ENCODE peak calls at places on chromosomes 2 and 18, in eight cellular contexts. G is body of pancreas, N is HCT116, F is vagina, B is colonic mucosa, J is neural progenitor cell, Z is caudate nucleus, Y is cardiac muscle cell. S is an unnamed sample.

GRCh38 chr2:118202707-118203303 is 114.5 kb downstream of the INSIG2 start:
- DNase-seq in B (no peak), F (no peak), G (peak; percentile 59), Y (peak; percentile 78), N (no peak), J (peak; percentile 76), Z (no peak), S (peak; percentile 29)

GRCh38 chr2:239818086-239818485 is 207.1 kb downstream of the NDUFA10 start:
- DNase-seq in G (no peak), B (no peak), N (no peak), Z (no peak), J (no peak), F (no peak), Y (no peak), S (no peak)

GRCh38 chr18:74521068-74521725 is 13.1 kb upstream of the CNDP1 start:
- DNase-seq in N (no peak), Y (no peak), F (no peak), G (no peak), Z (no peak), J (no peak), B (no peak), S (no peak)

GRCh38 chr2:47373747-47374146 is 29.2 kb upstream of the MSH2 start:
- DNase-seq in J (peak; percentile 41), N (no peak), Z (no peak), Y (peak; percentile 26), G (peak; percentile 53), B (no peak), F (no peak), S (peak; percentile 71)

GRCh38 chr2:203673933-203674332 is 32.5 kb upstream of the CD28 start:
- DNase-seq in J (no peak), Y (no peak), F (no peak), B (no peak), G (no peak), N (no peak), Z (no peak), S (no peak)

GRCh38 chr2:140338827-140339226 is 1558.6 kb upstream of the NXPH2 start:
- DNase-seq in B (no peak), Z (no peak), G (no peak), Y (no peak), N (no peak), F (no peak), J (no peak), S (no peak)

GRCh38 chr2:217755027-217755756 is 247.6 kb downstream of the TNS1 start:
- DNase-seq in F (peak; percentile 82), G (no peak), N (no peak), Z (no peak), B (no peak), J (no peak), Y (no peak), S (peak; percentile 3)

GRCh38 chr18:27181726-27182125 is 3.4 kb downstream of the CHST9 start:
- DNase-seq in Y (no peak), N (no peak), J (no peak), F (no peak), B (no peak), G (no peak), Z (no peak), S (no peak)

GRCh38 chr2:195710407-195710806 is 53.4 kb downstream of the SLC39A10 start:
- DNase-seq in J (no peak), Z (no peak), F (no peak), Y (no peak), N (no peak), B (no peak), G (no peak), S (no peak)

GRCh38 chr2:86825020-86825727 is 34.5 kb upstream of the CD8A start:
- DNase-seq in N (no peak), F (no peak), G (no peak), Y (no peak), Z (no peak), J (no peak), B (no peak), S (no peak)

GRCh38 chr2:85844486-85844885 is 44.3 kb downstream of the ST3GAL5 start:
- DNase-seq in Z (no peak), B (no peak), J (no peak), Y (no peak), F (no peak), N (no peak), G (no peak), S (no peak)

GRCh38 chr2:38248707-38249106 is 128.4 kb downstream of the ATL2 start:
- DNase-seq in Y (no peak), B (no peak), G (no peak), N (no peak), J (no peak), F (no peak), Z (no peak), S (no peak)

GRCh38 chr2:221203138-221203537 is 369.0 kb downstream of the EPHA4 start:
- DNase-seq in N (no peak), B (no peak), Y (no peak), Z (no peak), G (no peak), J (no peak), F (no peak), S (no peak)

GRCh38 chr2:60671971-60672370 is 84.1 kb upstream of the PAPOLG start:
- DNase-seq in B (no peak), Z (no peak), G (no peak), F (no peak), J (no peak), Y (no peak), N (no peak), S (no peak)

GRCh38 chr18:40555914-40556313 is 1399.1 kb upstream of the PIK3C3 start:
- DNase-seq in Z (no peak), Y (no peak), B (no peak), J (no peak), N (no peak), G (no peak), F (no peak), S (no peak)

GRCh38 chr2:180944372-180944771 is 36.0 kb upstream of the UBE2E3 start:
- DNase-seq in F (no peak), G (no peak), Z (no peak), B (no peak), J (peak; percentile 5), N (no peak), Y (no peak), S (no peak)

GRCh38 chr2:45612265-45612664 is 1.2 kb upstream of the SRBD1 start:
- DNase-seq in B (no peak), Y (no peak), Z (no peak), F (no peak), N (no peak), G (no peak), J (no peak), S (no peak)
- H3K27ac ChIP-seq in B (no peak overlapping the region), Y (no peak overlapping the region), Z (no peak overlapping the region), F (peak overlapping the region; percentile 93), N (no peak overlapping the region), G (no peak overlapping the region), J (no peak overlapping the region), S (no peak overlapping the region)

GRCh38 chr18:11175266-11175947 is 26.0 kb upstream of the PIEZO2 start:
- DNase-seq in G (no peak), Y (no peak), B (no peak), Z (no peak), N (no peak), F (no peak), J (no peak), S (no peak)
- H3K27ac ChIP-seq in G (no peak overlapping the region), Y (no peak overlapping the region), B (no peak overlapping the region), Z (no peak overlapping the region), N (no peak overlapping the region), F (no peak overlapping the region), J (no peak overlapping the region), S (no peak overlapping the region)

DNA sequence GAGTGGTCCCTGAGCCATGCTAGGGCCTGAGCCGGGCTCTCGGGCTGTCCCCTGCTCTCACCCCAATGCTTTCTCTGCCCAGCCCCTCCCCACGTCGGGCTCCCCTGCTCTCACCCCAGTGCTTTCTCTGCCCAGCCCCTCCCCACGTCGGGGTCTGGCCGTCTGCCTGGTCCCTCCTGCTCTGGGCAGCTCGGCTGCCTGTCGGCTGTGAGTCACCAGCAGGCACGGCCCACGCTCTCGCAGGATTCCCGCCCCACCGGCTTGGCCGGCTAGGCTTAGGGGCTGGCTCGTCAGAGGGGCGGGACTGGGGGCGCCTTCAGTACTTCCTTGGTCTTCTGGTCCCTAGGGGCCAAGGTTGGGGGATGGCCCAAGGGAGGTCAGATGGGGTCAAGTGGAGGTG is 3.3 kb downstream of the BOK start:
- DNase-seq in B (peak; percentile 46), G (peak; percentile 50), Y (no peak), J (no peak), Z (peak; percentile 34), F (no peak), N (no peak), S (no peak)
- H3K27ac ChIP-seq in B (no peak overlapping the region), G (no peak overlapping the region), Y (no peak overlapping the region), J (no peak overlapping the region), Z (peak overlapping the region; percentile 77), F (peak overlapping the region; percentile 81), N (peak overlapping the region; percentile 95), S (no peak overlapping the region)

GRCh38 chr18:13610517-13610916 is 115.8 kb downstream of the FAM210A start:
- DNase-seq in Z (no peak), N (no peak), B (no peak), G (no peak), Y (no peak), J (no peak), F (peak; percentile 86), S (no peak)
- H3K27ac ChIP-seq in Z (peak overlapping the region; percentile 98), N (no peak overlapping the region), B (no peak overlapping the region), G (no peak overlapping the region), Y (no peak overlapping the region), J (no peak overlapping the region), F (peak overlapping the region; percentile 74), S (no peak overlapping the region)

DNA sequence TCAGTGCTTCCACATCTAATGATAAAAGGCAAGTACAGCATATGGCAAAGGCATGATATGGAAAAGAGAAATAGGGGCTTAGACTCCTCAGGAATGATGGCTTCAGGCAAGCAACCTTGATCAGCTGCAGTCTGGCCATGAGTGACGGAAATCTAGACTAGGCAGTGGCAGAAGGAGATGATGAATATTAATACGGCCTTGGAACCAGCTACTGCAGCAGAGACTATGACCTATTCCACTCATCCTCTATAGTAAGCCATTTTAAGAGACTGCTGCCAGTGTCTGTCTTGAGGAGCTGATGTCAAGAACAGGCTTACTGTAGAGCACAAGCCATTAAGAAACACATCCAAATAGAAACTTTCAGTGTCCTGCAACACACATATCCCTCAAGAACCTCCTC is 23.7 kb downstream of the ASXL2 start:
- DNase-seq in G (no peak), F (no peak), B (no peak), Y (no peak), N (no peak), J (no peak), Z (no peak), S (no peak)
- H3K27ac ChIP-seq in G (no peak overlapping the region), F (no peak overlapping the region), B (no peak overlapping the region), Y (no peak overlapping the region), N (no peak overlapping the region), J (no peak overlapping the region), Z (no peak overlapping the region), S (no peak overlapping the region)